ENCODE peak calls at places on chromosomes 16 and 17, in six cellular contexts. X is A549, K is hepatocyte, Z is tibial artery, U is OCI-LY7, M is mammary epithelial cell. B is an unnamed sample. For H3K4me1, the result is how much of the 10 kb centered on the place peaks cover.

GRCh38 chr17:73309727-73310555 is 1.9 kb downstream of the CDC42EP4 start:
- DNase-seq in X (no peak), K (peak), Z (no peak), U (no peak), M (no peak), B (no peak)

GRCh38 chr17:47694018-47694817 is at the start of gene TBKBP1:
- DNase-seq in X (peak), K (peak), Z (peak), U (peak), M (no peak), B (peak)

GRCh38 chr17:45681706-45682105 is 102.4 kb upstream of the CRHR1 start:
- DNase-seq in X (no peak), K (no peak), Z (no peak), U (no peak), M (no peak), B (no peak)

GRCh38 chr17:83109793-83110645 is 30.6 kb downstream of the METRNL start:
- DNase-seq in X (peak), K (peak), Z (peak), U (no peak), M (peak), B (peak)

GRCh38 chr16:1920727-1921155 is 2.5 kb upstream of the HS3ST6 start:
- DNase-seq in X (peak), K (peak), Z (no peak), U (peak), M (no peak), B (peak)

GRCh38 chr16:78727536-78727935 is 628.1 kb downstream of the WWOX start:
- DNase-seq in X (no peak), K (peak), Z (no peak), U (no peak), M (no peak), B (no peak)

GRCh38 chr16:81524382-81524781 is 79.8 kb downstream of the CMIP start:
- DNase-seq in X (no peak), K (no peak), Z (no peak), U (no peak), M (no peak), B (no peak)

GRCh38 chr17:75995385-75995925 is 5.2 kb upstream of the CDK3 start:
- DNase-seq in X (no peak), K (no peak), Z (no peak), U (no peak), M (no peak), B (no peak)

GRCh38 chr17:17419166-17419565 is 57.6 kb upstream of the MED9 start:
- DNase-seq in X (no peak), K (no peak), Z (no peak), U (no peak), M (no peak), B (no peak)

GRCh38 chr17:61684172-61684571 is 93.2 kb upstream of the NACA2 start:
- DNase-seq in X (no peak), K (no peak), Z (no peak), U (no peak), M (no peak), B (no peak)

GRCh38 chr17:1006054-1006453 is 9.1 kb downstream of the TIMM22 start:
- DNase-seq in X (no peak), K (no peak), Z (no peak), U (no peak), M (no peak), B (no peak)

GRCh38 chr16:4175849-4176248 is 59.6 kb upstream of the ADCY9 start:
- DNase-seq in X (no peak), K (no peak), Z (no peak), U (no peak), M (no peak), B (no peak)

GRCh38 chr17:35243459-35244204 is 760 bp downstream of the SLFN5 start:
- DNase-seq in X (peak), K (peak), Z (peak), U (peak), M (peak), B (peak)

GRCh38 chr16:88017551-88018101 is 66.4 kb downstream of the BANP start:
- DNase-seq in X (no peak), K (no peak), Z (no peak), U (no peak), M (no peak), B (no peak)

GRCh38 chr17:36994438-36994837 is 45.7 kb downstream of the AATF start:
- DNase-seq in X (no peak), K (no peak), Z (no peak), U (no peak), M (peak), B (no peak)

GRCh38 chr16:8893976-8894690 is 12.0 kb downstream of the LITAFD start:
- DNase-seq in X (no peak), K (no peak), Z (no peak), U (no peak), M (no peak), B (no peak)

GRCh38 chr17:69757794-69758430 is 317.1 kb upstream of the KCNJ16 start:
- DNase-seq in X (no peak), K (no peak), Z (no peak), U (no peak), M (peak), B (peak)

GRCh38 chr17:16442141-16442540 is 26.8 kb downstream of the TRPV2 start:
- DNase-seq in X (no peak), K (no peak), Z (no peak), U (no peak), M (no peak), B (peak)

GRCh38 chr17:64402469-64402868 is 11.8 kb upstream of the PECAM1 start:
- DNase-seq in X (no peak), K (no peak), Z (no peak), U (no peak), M (no peak), B (no peak)

GRCh38 chr16:67766281-67766680 is 40.1 kb downstream of the RANBP10 start:
- DNase-seq in X (no peak), K (no peak), Z (no peak), U (no peak), M (no peak), B (no peak)

GRCh38 chr17:65039349-65039988 is 17.1 kb downstream of the GNA13 start:
- DNase-seq in X (no peak), K (no peak), Z (no peak), U (peak), M (peak), B (peak)

GRCh38 chr16:9479008-9479407 is 387.6 kb downstream of the HAPSTR1 start:
- DNase-seq in X (no peak), K (no peak), Z (no peak), U (no peak), M (no peak), B (no peak)

GRCh38 chr17:2371183-2372130 is 29.4 kb downstream of the MNT start:
- DNase-seq in X (no peak), K (no peak), Z (no peak), U (no peak), M (no peak), B (no peak)

GRCh38 chr17:44536090-44536960 is 21.0 kb upstream of the FZD2 start:
- DNase-seq in X (no peak), K (peak), Z (no peak), U (no peak), M (no peak), B (no peak)

GRCh38 chr17:9218068-9218635 is 196.8 kb downstream of the NTN1 start:
- DNase-seq in X (no peak), K (no peak), Z (no peak), U (no peak), M (no peak), B (no peak)

GRCh38 chr17:63503330-63503685 is 19.9 kb upstream of the KCNH6 start:
- DNase-seq in X (no peak), K (no peak), Z (no peak), U (no peak), M (no peak), B (peak)

GRCh38 chr16:84048306-84048705 is 5.7 kb upstream of the SLC38A8 start:
- DNase-seq in X (peak), K (peak), Z (no peak), U (no peak), M (no peak), B (peak)

GRCh38 chr16:86117756-86118155 is 218.8 kb downstream of the IRF8 start:
- DNase-seq in X (no peak), K (no peak), Z (no peak), U (no peak), M (no peak), B (no peak)

GRCh38 chr17:66952031-66952524 is 12.4 kb upstream of the CACNG4 start:
- DNase-seq in X (peak), K (peak), Z (no peak), U (no peak), M (peak), B (peak)

GRCh38 chr16:19804538-19805323 is 79.9 kb downstream of the GPRC5B start:
- DNase-seq in X (no peak), K (no peak), Z (peak), U (peak), M (peak), B (peak)

GRCh38 chr17:28085766-28086165 is 43.3 kb downstream of the NLK start:
- DNase-seq in X (no peak), K (no peak), Z (no peak), U (no peak), M (no peak), B (no peak)

GRCh38 chr17:4444782-4445473 is 11.2 kb downstream of the SPNS3 start:
- DNase-seq in X (peak), K (no peak), Z (peak), U (no peak), M (peak), B (peak)

GRCh38 chr17:28737770-28738679 is 5.8 kb upstream of the TRAF4 start:
- DNase-seq in X (no peak), K (no peak), Z (no peak), U (peak), M (no peak), B (no peak)

GRCh38 chr17:47894498-47895253 is 1.4 kb upstream of the SP2 start:
- DNase-seq in X (no peak), K (no peak), Z (no peak), U (peak), M (no peak), B (peak)

GRCh38 chr16:16143038-16143763 is 80.1 kb downstream of the ABCC6 start:
- DNase-seq in X (peak), K (no peak), Z (no peak), U (peak), M (no peak), B (peak)

GRCh38 chr17:58484600-58484999 is 3.6 kb downstream of the HSF5 start:
- DNase-seq in X (no peak), K (no peak), Z (no peak), U (no peak), M (no peak), B (no peak)

GRCh38 chr17:81723651-81724209 is 11.6 kb downstream of the SLC25A10 start:
- DNase-seq in X (no peak), K (no peak), Z (no peak), U (no peak), M (peak), B (peak)

GRCh38 chr17:56824503-56824902 is 9.2 kb downstream of the C17orf67 start:
- DNase-seq in X (no peak), K (no peak), Z (no peak), U (no peak), M (no peak), B (no peak)

GRCh38 chr17:82922646-82923045 is 82.8 kb upstream of the ZNF750 start:
- DNase-seq in X (no peak), K (no peak), Z (no peak), U (no peak), M (no peak), B (no peak)

DNA sequence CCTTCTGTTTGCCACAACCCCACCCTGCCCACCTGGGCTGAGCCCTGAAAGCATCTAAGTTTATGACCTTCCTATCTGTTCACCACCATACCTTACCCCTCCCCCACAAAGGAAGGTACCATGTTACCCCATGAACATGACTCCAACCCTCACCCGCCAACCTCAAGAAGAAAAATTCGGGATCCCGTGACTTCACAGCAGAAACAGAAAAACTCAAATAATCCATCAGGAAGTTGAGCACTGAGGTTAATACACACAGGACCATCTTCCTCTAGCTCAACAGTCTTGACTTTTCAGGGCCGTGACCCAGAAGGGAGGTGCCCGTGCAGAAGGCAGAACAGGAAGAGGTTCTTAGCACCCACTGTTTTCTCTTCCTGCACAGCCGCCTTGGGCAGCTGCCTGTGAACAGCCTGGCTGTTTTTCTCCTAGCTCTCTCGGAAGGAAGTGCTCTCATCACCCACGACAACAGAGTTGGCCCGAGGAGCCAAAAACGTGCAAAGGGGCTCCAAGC is 101.3 kb downstream of the XYLT1 start:
- DNase-seq in X (no peak), K (no peak), Z (peak), U (peak), M (no peak), B (no peak)
- H3K4me1 ChIP-seq in X (under half), K (under half), Z (half or more), U (half or more), M (under half), B (under half)

GRCh38 chr17:32264823-32265191 is 825 bp upstream of the RHBDL3 start:
- DNase-seq in X (no peak), K (no peak), Z (no peak), U (no peak), M (no peak), B (no peak)
- H3K4me3 ChIP-seq in X (no peak), K (no peak), Z (peak), U (no peak), M (no peak), B (no peak)

GRCh38 chr17:50268632-50269287 is 5.5 kb upstream of the TMEM92 start:
- DNase-seq in X (no peak), K (peak), Z (no peak), U (no peak), M (no peak), B (no peak)

GRCh38 chr17:50269477-50270429 is 4.5 kb upstream of the TMEM92 start:
- DNase-seq in X (peak), K (peak), Z (peak), U (peak), M (peak), B (peak)

GRCh38 chr17:50266384-50267073 is 7.7 kb upstream of the TMEM92 start:
- DNase-seq in X (peak), K (peak), Z (peak), U (no peak), M (peak), B (peak)

GRCh38 chr17:50267074-50267841 is 7.0 kb upstream of the TMEM92 start:
- DNase-seq in X (no peak), K (peak), Z (no peak), U (no peak), M (no peak), B (no peak)

GRCh38 chr17:50268040-50268439 is 6.2 kb upstream of the TMEM92 start:
- DNase-seq in X (no peak), K (peak), Z (no peak), U (no peak), M (no peak), B (no peak)
- H3K4me1 ChIP-seq in X (under half), K (half or more), Z (half or more), U (under half), M (under half), B (under half)

DNA sequence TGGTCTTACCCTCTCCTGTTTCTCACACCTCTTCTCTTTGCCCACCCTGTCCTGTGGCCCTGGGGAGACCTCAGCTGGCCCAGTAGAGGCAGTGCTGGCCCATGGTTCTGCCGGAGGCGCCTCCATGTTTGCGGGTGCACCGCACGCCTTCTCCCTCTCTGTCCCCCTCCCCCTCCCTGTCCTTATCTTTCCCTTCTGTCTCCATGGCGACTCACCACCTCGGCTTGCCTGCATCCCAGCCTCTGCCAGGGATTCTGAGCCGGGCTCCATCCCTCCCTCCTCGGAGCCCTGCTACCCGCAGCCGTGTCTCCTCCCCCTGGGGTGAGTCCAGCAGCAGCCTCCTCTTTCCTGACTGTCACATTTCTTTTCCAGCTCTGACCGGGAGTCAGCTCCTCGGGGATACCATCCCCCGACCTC is at the start of gene RNF112:
- DNase-seq in X (no peak), K (peak), Z (no peak), U (no peak), M (no peak), B (no peak)
- H3K4me3 ChIP-seq in X (no peak), K (no peak), Z (peak), U (no peak), M (no peak), B (no peak)